ENCODE peak calls at places on chromosome 13, in four cellular contexts. O is tibial nerve, B is sigmoid colon, F is adrenal gland. Z is an unnamed sample.

GRCh38 chr13:62433660-62434059 is 1018.0 kb upstream of the PCDH20 start:
- DNase-seq in O (no peak), B (no peak), F (no peak), Z (no peak)

GRCh38 chr13:48233097-48233885 is at the start of gene ITM2B:
- DNase-seq in O (peak; percentile 53), B (peak; percentile 91), F (peak; percentile 86), Z (no peak)

GRCh38 chr13:34347784-34348573 is 530.0 kb downstream of the RFC3 start:
- DNase-seq in O (no peak), B (no peak), F (peak; percentile 25), Z (no peak)

GRCh38 chr13:74200081-74200480 is 65.9 kb upstream of the KLF12 start:
- DNase-seq in O (no peak), B (no peak), F (no peak), Z (no peak)

GRCh38 chr13:35917942-35918645 is 213.1 kb downstream of the DCLK1 start:
- DNase-seq in O (no peak), B (no peak), F (no peak), Z (no peak)

GRCh38 chr13:100646030-100646673 is 28.4 kb downstream of the TMTC4 start:
- DNase-seq in O (no peak), B (no peak), F (no peak), Z (no peak)

GRCh38 chr13:49495783-49496762 is at the start of gene PHF11:
- DNase-seq in O (peak; percentile 63), B (peak; percentile 89), F (peak; percentile 90), Z (no peak)

GRCh38 chr13:86946734-86947133 is 724.4 kb upstream of the SLITRK5 start:
- DNase-seq in O (no peak), B (no peak), F (no peak), Z (no peak)

GRCh38 chr13:29849071-29849541 is 1.3 kb downstream of the UBL3 start:
- DNase-seq in O (no peak), B (no peak), F (peak; percentile 32), Z (no peak)

GRCh38 chr13:99269627-99270252 is 11.6 kb upstream of the GPR18 start:
- DNase-seq in O (no peak), B (no peak), F (peak; percentile 35), Z (no peak)

GRCh38 chr13:97333983-97334382 is 100.0 kb upstream of the RAP2A start:
- DNase-seq in O (no peak), B (no peak), F (no peak), Z (no peak)

GRCh38 chr13:32825481-32825880 is 190.7 kb upstream of the KL start:
- DNase-seq in O (no peak), B (no peak), F (no peak), Z (no peak)

GRCh38 chr13:34357435-34358232 is 539.7 kb downstream of the RFC3 start:
- DNase-seq in O (no peak), B (no peak), F (peak; percentile 70), Z (no peak)

GRCh38 chr13:41767801-41768200 is 193.1 kb downstream of the VWA8 start:
- DNase-seq in O (no peak), B (no peak), F (no peak), Z (no peak)

GRCh38 chr13:42333613-42334328 is 61.8 kb downstream of the AKAP11 start:
- DNase-seq in O (no peak), B (no peak), F (no peak), Z (no peak)

GRCh38 chr13:103275708-103276107 is 209.5 kb upstream of the SLC10A2 start:
- DNase-seq in O (no peak), B (no peak), F (no peak), Z (no peak)

GRCh38 chr13:52051400-52051799 is 26.9 kb downstream of the UTP14C start:
- DNase-seq in O (no peak), B (no peak), F (no peak), Z (no peak)

GRCh38 chr13:50524540-50524939 is 319.0 kb downstream of the DLEU7 start:
- DNase-seq in O (no peak), B (no peak), F (no peak), Z (no peak)

GRCh38 chr13:42702726-42703125 is 78.7 kb upstream of the FAM216B start:
- DNase-seq in O (no peak), B (no peak), F (peak; percentile 16), Z (no peak)

GRCh38 chr13:81609335-81609734 is 1268.4 kb upstream of the SPRY2 start:
- DNase-seq in O (no peak), B (no peak), F (no peak), Z (no peak)

GRCh38 chr13:99322297-99323103 is 15.3 kb upstream of the GPR183 start:
- DNase-seq in O (no peak), B (no peak), F (no peak), Z (no peak)

GRCh38 chr13:101452519-101453485 is at the start of gene ITGBL1:
- DNase-seq in O (no peak), B (no peak), F (peak; percentile 15), Z (no peak)

GRCh38 chr13:20679879-20680278 is 23.6 kb upstream of the IL17D start:
- DNase-seq in O (no peak), B (no peak), F (no peak), Z (no peak)

GRCh38 chr13:76638160-76638559 is 248.0 kb downstream of the KCTD12 start:
- DNase-seq in O (no peak), B (no peak), F (no peak), Z (no peak)

GRCh38 chr13:31131470-31131961 is 30.2 kb downstream of the HSPH1 start:
- DNase-seq in O (no peak), B (no peak), F (no peak), Z (no peak)

GRCh38 chr13:78061806-78062205 is 143.2 kb upstream of the EDNRB start:
- DNase-seq in O (no peak), B (no peak), F (no peak), Z (no peak)

GRCh38 chr13:111460548-111461444 is 140.4 kb downstream of the TEX29 start:
- DNase-seq in O (no peak), B (peak; percentile 64), F (peak; percentile 29), Z (peak; percentile 81)

GRCh38 chr13:29969286-29969685 is 118.9 kb upstream of the UBL3 start:
- DNase-seq in O (no peak), B (no peak), F (no peak), Z (no peak)

GRCh38 chr13:25717798-25718197 is 334.0 kb downstream of the SHISA2 start:
- DNase-seq in O (no peak), B (no peak), F (no peak), Z (no peak)

DNA sequence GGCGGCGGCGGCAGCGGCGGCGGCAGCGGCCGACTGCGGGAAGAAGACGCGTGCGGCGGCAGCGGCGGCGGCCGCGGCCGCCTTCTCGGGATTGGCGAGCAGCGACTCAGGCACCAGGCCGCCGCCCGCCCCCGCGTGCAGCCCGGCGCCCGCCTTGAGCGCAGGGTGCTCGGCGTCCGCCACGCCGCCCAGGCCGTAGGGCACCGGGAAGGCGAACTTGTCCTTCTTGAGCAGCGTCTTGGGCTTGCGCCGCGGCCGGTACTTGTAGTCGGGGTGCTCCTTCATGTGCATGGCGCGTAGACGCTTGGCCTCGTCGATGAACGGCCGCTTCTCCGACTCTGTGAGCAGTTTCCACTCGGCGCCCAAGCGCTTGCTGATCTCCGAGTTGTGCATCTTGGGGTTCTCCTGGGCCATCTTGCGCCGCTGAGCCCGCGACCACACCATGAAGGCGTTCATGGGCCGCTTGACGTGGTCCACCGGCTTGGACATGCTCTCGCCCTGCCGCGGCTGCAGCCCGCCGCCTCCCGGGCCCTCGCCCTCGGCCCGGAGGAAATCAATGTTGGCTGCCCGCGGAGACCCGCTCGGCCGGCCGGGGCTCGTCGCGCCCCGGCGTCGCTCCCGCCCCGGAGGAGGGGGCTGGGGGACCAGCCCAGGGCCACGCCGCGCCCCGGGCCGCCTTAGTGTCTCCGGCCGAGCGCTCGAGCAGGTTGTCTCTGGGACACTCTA is 621 bp downstream of the SOX21 start:
- DNase-seq in O (no peak), B (peak; percentile 63), F (no peak), Z (no peak)
- H3K4me3 ChIP-seq in O (no peak overlapping the region), B (peak overlapping the region; percentile 16), F (peak overlapping the region; percentile 28), Z (peak overlapping the region; percentile 44)

GRCh38 chr13:28493740-28494536 is 990 bp downstream of the FLT1 start:
- DNase-seq in O (no peak), B (no peak), F (no peak), Z (no peak)

GRCh38 chr13:28494537-28494860 is 429 bp downstream of the FLT1 start:
- DNase-seq in O (no peak), B (no peak), F (no peak), Z (no peak)

GRCh38 chr13:28495586-28496564 is 947 bp upstream of the FLT1 start:
- DNase-seq in O (no peak), B (no peak), F (no peak), Z (no peak)

GRCh38 chr13:28492527-28493367 is 2.2 kb downstream of the FLT1 start:
- DNase-seq in O (no peak), B (no peak), F (no peak), Z (no peak)

GRCh38 chr13:28494861-28495585 is at the start of gene FLT1:
- DNase-seq in O (no peak), B (no peak), F (peak; percentile 62), Z (no peak)
- TF ChIP-seq POLR2A in O (peak; percentile 25), B (no peak), F (peak; percentile 63), Z (no peak)

DNA sequence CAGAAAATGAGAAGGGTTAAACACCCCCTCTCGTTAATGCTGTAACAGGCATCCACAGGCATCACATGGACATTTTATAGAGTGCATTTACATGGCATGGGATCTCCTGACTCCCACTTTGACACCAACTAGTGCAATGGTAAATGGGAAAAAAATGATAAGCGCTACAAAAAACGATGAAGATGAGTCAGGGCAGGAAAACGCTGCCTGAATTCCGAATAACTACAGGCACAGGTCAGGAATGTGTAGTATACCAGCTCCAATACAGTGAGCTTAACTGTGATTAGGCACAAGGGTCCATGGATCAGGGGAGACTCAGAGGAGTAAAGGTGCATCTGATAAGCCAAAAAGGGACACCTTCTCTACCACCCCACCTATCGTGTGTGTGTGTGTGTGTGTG is 223.6 kb downstream of the FOXO1 start:
- DNase-seq in O (no peak), B (no peak), F (no peak), Z (no peak)
- H3K4me1 ChIP-seq in O (peaks cover 6% of the 10 kb centered on the region), B (peaks cover 44% of the 10 kb centered on the region), F (peaks cover 12% of the 10 kb centered on the region), Z (peaks cover 43% of the 10 kb centered on the region)

DNA sequence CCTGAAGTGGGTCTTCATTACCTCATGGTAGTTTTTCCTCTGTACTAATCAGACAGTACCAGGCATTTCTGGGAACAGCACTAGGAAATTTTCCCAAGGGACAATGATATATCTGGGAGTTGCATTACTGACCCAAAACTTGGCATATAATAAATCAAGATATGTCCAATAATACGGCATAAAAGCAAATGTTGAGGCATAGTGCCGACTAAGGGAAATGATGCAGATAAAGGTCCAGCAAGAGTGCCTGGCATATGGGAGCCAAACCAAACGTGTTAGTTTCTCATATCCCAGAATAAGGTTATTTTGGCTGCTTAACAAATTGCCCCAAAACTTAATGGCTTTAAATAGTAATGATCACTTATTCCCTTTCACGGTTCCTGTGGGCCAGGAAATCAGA is 12.1 kb upstream of the TDRD3 start:
- DNase-seq in O (no peak), B (no peak), F (no peak), Z (no peak)
- H3K4me3 ChIP-seq in O (no peak overlapping the region), B (no peak overlapping the region), F (no peak overlapping the region), Z (no peak overlapping the region)

Z was measured in vagina.